ENCODE peak calls at places on chromosome 3, in five cellular contexts. N, Q, O, Y and S are unnamed samples.

GRCh38 chr3:190369701-190370295 is 18.2 kb upstream of the CLDN16 start:
- DNase-seq in N (no peak), Q (peak), O (no peak), Y (no peak), S (no peak)

GRCh38 chr3:159929181-159929893 is 59.3 kb upstream of the IL12A start:
- DNase-seq in N (no peak), Q (peak), O (no peak), Y (no peak), S (peak)

GRCh38 chr3:25143356-25143704 is 284.7 kb upstream of the RARB start:
- DNase-seq in N (no peak), Q (no peak), O (no peak), Y (no peak), S (no peak)

GRCh38 chr3:54237109-54237508 is 114.8 kb downstream of the CACNA2D3 start:
- DNase-seq in N (no peak), Q (no peak), O (no peak), Y (no peak), S (no peak)

GRCh38 chr3:157077565-157077991 is 82.4 kb downstream of the CCNL1 start:
- DNase-seq in N (no peak), Q (no peak), O (no peak), Y (no peak), S (no peak)

GRCh38 chr3:196192036-196193001 is 18.9 kb downstream of the ZDHHC19 start:
- DNase-seq in N (peak), Q (no peak), O (peak), Y (no peak), S (peak)

GRCh38 chr3:173932624-173933023 is 535.1 kb downstream of the NLGN1 start:
- DNase-seq in N (no peak), Q (peak), O (no peak), Y (no peak), S (no peak)

GRCh38 chr3:15453501-15453900 is 26.1 kb downstream of the EAF1 start:
- DNase-seq in N (no peak), Q (no peak), O (no peak), Y (no peak), S (no peak)

GRCh38 chr3:129057249-129057648 is 3.3 kb upstream of the GP9 start:
- DNase-seq in N (no peak), Q (no peak), O (no peak), Y (no peak), S (no peak)

GRCh38 chr3:100160516-100160915 is 46.2 kb upstream of the FILIP1L start:
- DNase-seq in N (no peak), Q (no peak), O (no peak), Y (no peak), S (no peak)

GRCh38 chr3:63580151-63580550 is 72.3 kb upstream of the SNTN start:
- DNase-seq in N (no peak), Q (no peak), O (no peak), Y (no peak), S (no peak)

GRCh38 chr3:13148561-13149330 is 75.5 kb upstream of the IQSEC1 start:
- DNase-seq in N (no peak), Q (no peak), O (peak), Y (peak), S (no peak)

GRCh38 chr3:120196333-120196732 is 88.7 kb downstream of the GPR156 start:
- DNase-seq in N (no peak), Q (no peak), O (no peak), Y (no peak), S (no peak)

GRCh38 chr3:120196812-120197211 is 88.2 kb downstream of the GPR156 start:
- DNase-seq in N (no peak), Q (no peak), O (no peak), Y (no peak), S (no peak)

GRCh38 chr3:120202363-120202762 is 82.7 kb downstream of the GPR156 start:
- DNase-seq in N (no peak), Q (no peak), O (no peak), Y (no peak), S (no peak)

GRCh38 chr3:120200836-120201235 is 84.2 kb downstream of the GPR156 start:
- DNase-seq in N (no peak), Q (no peak), O (no peak), Y (no peak), S (no peak)

GRCh38 chr3:120198305-120198878 is 86.6 kb downstream of the GPR156 start:
- DNase-seq in N (no peak), Q (peak), O (no peak), Y (no peak), S (no peak)
- TF ChIP-seq CTCF in N (no peak), Q (peak), O (no peak), Y (peak), S (no peak)

GRCh38 chr3:71504250-71505036 is 79.1 kb downstream of the FOXP1 start:
- DNase-seq in N (no peak), Q (peak), O (no peak), Y (no peak), S (no peak)
- TF ChIP-seq CTCF in N (no peak), Q (no peak), O (no peak), Y (no peak), S (no peak)

GRCh38 chr3:127762787-127763105 is 59.6 kb downstream of the MGLL start:
- DNase-seq in N (no peak), Q (no peak), O (no peak), Y (no peak), S (no peak)

GRCh38 chr3:127762077-127762786 is 60.1 kb downstream of the MGLL start:
- DNase-seq in N (no peak), Q (no peak), O (no peak), Y (no peak), S (peak)

GRCh38 chr3:127759826-127760225 is 62.5 kb downstream of the MGLL start:
- DNase-seq in N (no peak), Q (no peak), O (no peak), Y (no peak), S (no peak)

GRCh38 chr3:127760361-127760760 is 62.0 kb downstream of the MGLL start:
- DNase-seq in N (no peak), Q (no peak), O (no peak), Y (no peak), S (no peak)

GRCh38 chr3:127761101-127761802 is 61.1 kb downstream of the MGLL start:
- DNase-seq in N (no peak), Q (no peak), O (no peak), Y (no peak), S (peak)
- TF ChIP-seq CTCF in N (no peak), Q (no peak), O (no peak), Y (no peak), S (no peak)

GRCh38 chr3:171838218-171838720 is 4.9 kb upstream of the TMEM212 start:
- DNase-seq in N (no peak), Q (peak), O (no peak), Y (no peak), S (no peak)
- TF ChIP-seq CTCF in N (no peak), Q (peak), O (no peak), Y (no peak), S (no peak)

DNA sequence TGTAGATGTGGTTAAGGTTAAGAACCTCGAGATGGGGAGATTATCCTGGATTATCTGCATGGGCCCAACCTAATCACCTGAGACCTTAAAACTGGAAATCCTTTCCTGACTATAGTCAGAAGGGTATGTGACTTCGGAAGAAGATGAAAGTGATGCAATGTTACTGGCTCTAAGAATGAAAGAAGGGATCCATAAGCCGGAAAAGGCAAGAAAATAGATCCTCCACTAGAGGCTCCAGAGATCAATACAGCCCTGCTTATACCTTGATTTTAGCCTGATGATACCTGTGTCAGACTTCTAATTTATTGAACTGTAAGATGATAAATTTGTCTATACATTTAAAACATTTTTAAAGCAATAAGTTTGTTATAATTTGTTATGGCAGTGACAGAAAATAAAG is 21.5 kb upstream of the GASK1A start:
- DNase-seq in N (no peak), Q (no peak), O (no peak), Y (peak), S (no peak)
- TF ChIP-seq CTCF in N (no peak), Q (no peak), O (no peak), Y (peak), S (no peak)

GRCh38 chr3:33810545-33810944 is 12.1 kb downstream of the PDCD6IP start:
- DNase-seq in N (no peak), Q (no peak), O (no peak), Y (no peak), S (no peak)
- TF ChIP-seq CTCF in N (no peak), Q (no peak), O (no peak), Y (no peak), S (no peak)

GRCh38 chr3:165339753-165340152 is 143.6 kb upstream of the SLITRK3 start:
- DNase-seq in N (no peak), Q (peak), O (no peak), Y (peak), S (no peak)
- TF ChIP-seq CTCF in N (no peak), Q (no peak), O (no peak), Y (peak), S (peak)

DNA sequence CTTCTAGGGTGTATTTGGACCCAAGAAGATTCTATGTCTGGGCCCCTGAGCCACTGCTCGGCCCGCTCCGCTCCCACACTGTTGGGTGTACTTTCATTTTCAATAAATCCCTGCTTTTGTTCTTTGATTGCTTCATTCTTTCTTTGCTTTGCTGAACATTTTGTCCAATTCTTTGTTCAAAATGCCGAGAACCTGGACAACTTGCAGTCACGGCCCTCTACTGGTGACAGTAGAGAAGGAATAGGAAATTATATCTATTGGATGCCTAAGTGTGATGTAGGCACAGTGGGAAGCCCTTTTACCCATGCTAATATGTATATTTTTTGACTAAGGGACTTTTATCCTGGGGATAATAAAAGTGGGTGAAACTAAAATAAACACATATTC is 340.8 kb downstream of the LRRC3B start:
- DNase-seq in N (no peak), Q (peak), O (no peak), Y (no peak), S (no peak)
- TF ChIP-seq CTCF in N (no peak), Q (peak), O (no peak), Y (peak), S (peak)

DNA sequence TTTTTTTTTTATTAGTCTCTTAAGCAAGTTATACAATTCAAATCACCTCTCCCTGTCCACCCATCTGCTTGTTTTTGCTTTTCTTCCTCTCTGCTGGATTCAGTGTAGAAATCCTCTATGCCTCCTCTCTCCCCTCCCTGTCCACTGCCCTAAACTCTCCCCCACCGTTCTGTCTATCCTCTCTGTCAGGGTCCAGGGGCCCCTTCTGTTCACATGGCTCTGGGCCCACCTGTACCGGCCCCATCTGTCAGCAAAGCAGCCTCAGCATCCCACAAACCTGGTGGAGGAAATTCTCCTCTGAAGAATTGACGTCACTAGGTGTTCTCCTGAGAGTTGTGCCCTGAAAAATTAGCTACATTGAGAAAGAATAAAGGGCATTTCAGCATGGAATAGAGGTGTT is 137.5 kb upstream of the CMC1 start:
- DNase-seq in N (no peak), Q (no peak), O (no peak), Y (no peak), S (no peak)
- TF ChIP-seq CTCF in N (no peak), Q (no peak), O (no peak), Y (no peak), S (no peak)